ENCODE peak calls at places on chromosome 7, in ten cellular contexts. Y, G, A, H, I, X, F, B, S and K are unnamed samples.

GRCh38 chr7:134750083-134751062 is 29.1 kb upstream of the CALD1 start:
- DNase-seq in Y (peak), G (peak), A (peak), H (peak), I (peak), X (no peak), F (peak), B (peak), S (no peak), K (peak)

GRCh38 chr7:129665013-129665401 is 53.5 kb downstream of the NRF1 start:
- DNase-seq in Y (peak), G (peak), A (peak), H (peak), I (peak), X (peak), F (peak), B (peak), S (no peak), K (peak)

GRCh38 chr7:73520673-73521635 is 1.1 kb downstream of the BAZ1B start:
- DNase-seq in Y (no peak), G (peak), A (peak), H (peak), I (no peak), X (peak), F (peak), B (peak), S (no peak), K (peak)

GRCh38 chr7:22351878-22352277 is 5.1 kb downstream of the RAPGEF5 start:
- DNase-seq in Y (no peak), G (no peak), A (no peak), H (peak), I (no peak), X (no peak), F (no peak), B (peak), S (no peak), K (no peak)

GRCh38 chr7:520503-521161 is 986 bp upstream of the PDGFA start:
- DNase-seq in Y (no peak), G (no peak), A (no peak), H (no peak), I (no peak), X (no peak), F (no peak), B (no peak), S (no peak), K (no peak)

GRCh38 chr7:99679400-99680191 is at the start of gene CYP3A5:
- DNase-seq in Y (peak), G (no peak), A (peak), H (peak), I (peak), X (no peak), F (no peak), B (no peak), S (peak), K (no peak)

GRCh38 chr7:28706607-28707006 is 251.5 kb downstream of the TRIL start:
- DNase-seq in Y (no peak), G (no peak), A (no peak), H (no peak), I (no peak), X (no peak), F (no peak), B (no peak), S (no peak), K (no peak)

GRCh38 chr7:30543815-30544525 is 39.3 kb upstream of the GGCT start:
- DNase-seq in Y (no peak), G (no peak), A (peak), H (no peak), I (no peak), X (peak), F (no peak), B (no peak), S (no peak), K (no peak)

GRCh38 chr7:101308245-101309085 is 13.1 kb downstream of the IFT22 start:
- DNase-seq in Y (no peak), G (peak), A (peak), H (peak), I (peak), X (peak), F (no peak), B (peak), S (peak), K (peak)

GRCh38 chr7:105611856-105612775 is 30.8 kb upstream of the EFCAB10 start:
- DNase-seq in Y (no peak), G (no peak), A (peak), H (peak), I (no peak), X (peak), F (peak), B (peak), S (peak), K (peak)

GRCh38 chr7:18019562-18019961 is 8.1 kb downstream of the PRPS1L1 start:
- DNase-seq in Y (peak), G (no peak), A (peak), H (peak), I (no peak), X (peak), F (peak), B (peak), S (no peak), K (peak)

GRCh38 chr7:95501261-95501816 is 15.6 kb downstream of the ASB4 start:
- DNase-seq in Y (no peak), G (no peak), A (peak), H (no peak), I (peak), X (peak), F (no peak), B (peak), S (no peak), K (peak)

GRCh38 chr7:156777364-156778069 is 115.5 kb downstream of the LMBR1 start:
- DNase-seq in Y (no peak), G (peak), A (no peak), H (no peak), I (no peak), X (peak), F (peak), B (peak), S (no peak), K (peak)

GRCh38 chr7:124276005-124276606 is 243.2 kb upstream of the TMEM229A start:
- DNase-seq in Y (peak), G (peak), A (peak), H (no peak), I (peak), X (no peak), F (peak), B (peak), S (no peak), K (peak)

GRCh38 chr7:128810473-128810872 is 18.7 kb downstream of the CCDC136 start:
- DNase-seq in Y (no peak), G (no peak), A (peak), H (no peak), I (no peak), X (no peak), F (peak), B (no peak), S (no peak), K (no peak)

GRCh38 chr7:36639826-36640225 is 84.5 kb downstream of the AOAH start:
- DNase-seq in Y (no peak), G (no peak), A (no peak), H (no peak), I (no peak), X (no peak), F (no peak), B (no peak), S (no peak), K (no peak)

GRCh38 chr7:142956951-142957623 is 5.1 kb downstream of the KEL start:
- DNase-seq in Y (peak), G (no peak), A (peak), H (peak), I (no peak), X (no peak), F (no peak), B (peak), S (no peak), K (no peak)

GRCh38 chr7:66629222-66629658 is 559 bp downstream of the KCTD7 start:
- DNase-seq in Y (no peak), G (no peak), A (peak), H (peak), I (no peak), X (no peak), F (no peak), B (no peak), S (peak), K (no peak)

GRCh38 chr7:74598558-74598957 is 59.0 kb upstream of the GTF2I start:
- DNase-seq in Y (no peak), G (no peak), A (no peak), H (peak), I (no peak), X (peak), F (peak), B (peak), S (no peak), K (no peak)

GRCh38 chr7:91351374-91351773 is 87.1 kb downstream of the FZD1 start:
- DNase-seq in Y (no peak), G (no peak), A (no peak), H (peak), I (no peak), X (peak), F (peak), B (peak), S (no peak), K (peak)

GRCh38 chr7:28956608-28957063 is 1.5 kb downstream of the TRIL start:
- DNase-seq in Y (no peak), G (peak), A (peak), H (peak), I (peak), X (peak), F (peak), B (peak), S (peak), K (peak)

DNA sequence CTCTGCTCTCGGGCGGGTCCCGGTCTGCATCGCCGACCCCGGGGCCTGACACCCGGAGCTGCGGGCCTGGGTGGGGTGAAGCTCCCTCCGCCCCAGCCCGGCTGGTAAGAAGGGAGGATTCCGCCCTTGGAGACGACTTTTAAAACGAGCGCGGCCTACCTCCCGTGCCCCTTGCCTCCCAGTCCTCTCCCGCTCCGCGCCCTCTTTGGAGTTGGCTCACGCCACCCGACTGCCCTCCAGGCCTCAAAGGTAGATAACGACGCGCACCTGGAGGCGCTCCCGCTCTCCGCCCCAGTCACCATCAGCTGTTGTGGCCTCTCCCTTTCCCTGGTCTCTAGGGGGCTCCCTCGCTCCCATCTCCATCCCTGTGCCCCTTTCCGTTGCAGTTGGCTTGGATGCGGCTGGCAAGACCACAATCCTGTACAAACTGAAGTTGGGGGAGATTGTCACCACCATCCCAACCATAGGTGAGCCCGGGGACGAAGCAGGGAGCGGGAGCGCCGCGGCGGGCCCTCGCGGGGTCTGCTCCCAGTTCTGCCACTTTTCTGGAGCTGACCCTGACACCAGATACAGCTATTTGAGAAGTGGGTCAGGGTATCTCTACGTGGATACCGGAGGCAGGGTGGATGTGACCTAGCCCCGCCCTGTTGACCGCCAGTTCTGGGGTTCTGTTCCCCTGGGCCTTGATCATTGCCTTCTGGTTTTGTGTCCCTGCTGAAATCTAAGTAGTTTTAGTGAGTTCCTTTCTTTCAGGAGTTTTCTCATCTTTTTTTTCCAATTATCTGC is 679 bp downstream of the ARF5 start:
- DNase-seq in Y (peak), G (peak), A (peak), H (peak), I (peak), X (peak), F (peak), B (peak), S (peak), K (peak)
- TF ChIP-seq CTCF in Y (peak), G (peak), A (peak), H (peak), I (peak), X (peak), F (peak), B (peak), S (peak), K (peak)

GRCh38 chr7:76292206-76292573 is 10.3 kb upstream of the HSPB1 start:
- DNase-seq in Y (no peak), G (no peak), A (peak), H (no peak), I (peak), X (peak), F (no peak), B (no peak), S (peak), K (peak)
- H3K4me3 ChIP-seq in Y (peak), G (no peak), A (peak), H (peak), I (peak), X (peak), F (no peak), B (peak), S (peak), K (peak)

DNA sequence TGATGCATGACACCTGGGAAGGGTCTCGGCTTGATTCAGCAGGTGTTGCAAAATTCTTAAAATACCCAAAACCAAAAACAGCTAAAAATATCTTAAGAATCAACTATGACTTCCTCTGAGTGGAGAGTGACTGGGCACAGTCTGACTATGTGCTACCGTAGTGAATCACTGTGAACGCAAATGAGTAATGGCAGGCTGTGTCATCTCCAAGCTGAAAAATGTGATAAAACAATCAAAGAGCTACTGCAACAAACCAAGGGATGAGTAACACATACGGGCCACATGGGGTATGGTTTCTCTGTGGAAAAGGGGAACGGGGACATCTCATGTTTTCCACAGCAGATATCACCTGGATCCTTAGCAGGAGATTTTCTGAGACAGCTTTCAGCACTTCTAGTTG is 127.5 kb downstream of the ABCA13 start:
- DNase-seq in Y (no peak), G (no peak), A (peak), H (peak), I (no peak), X (peak), F (peak), B (peak), S (no peak), K (peak)
- TF ChIP-seq CTCF in Y (no peak), G (no peak), A (no peak), H (peak), I (no peak), X (no peak), F (no peak), B (no peak), S (no peak), K (no peak)

GRCh38 chr7:35185908-35186731 is 67.8 kb downstream of the TBX20 start:
- DNase-seq in Y (no peak), G (peak), A (peak), H (peak), I (peak), X (peak), F (peak), B (no peak), S (peak), K (peak)
- H3K4me3 ChIP-seq in Y (no peak), G (peak), A (peak), H (peak), I (peak), X (peak), F (peak), B (peak), S (peak), K (peak)